ENCODE peak calls at places on chromosomes 7 and 10, in six cellular contexts. U is ovary, N is body of pancreas, M is H1, Y is IMR-90, T is spleen. K is an unnamed sample.

GRCh38 chr10:1323951-1324350 is 267.8 kb downstream of the WDR37 start:
- DNase-seq in U (no peak), N (no peak), M (no peak), Y (no peak), T (no peak), K (no peak)

GRCh38 chr7:149635561-149636329 is 137.6 kb downstream of the ZNF467 start:
- DNase-seq in U (no peak), N (no peak), M (peak; percentile 73), Y (no peak), T (no peak), K (peak; percentile 76)

GRCh38 chr10:13528875-13529713 is at the start of gene BEND7:
- DNase-seq in U (peak; percentile 45), N (peak; percentile 48), M (no peak), Y (peak; percentile 16), T (no peak), K (peak; percentile 9)

GRCh38 chr10:79102056-79102874 is 33.5 kb downstream of the ZMIZ1 start:
- DNase-seq in U (peak; percentile 89), N (peak; percentile 49), M (no peak), Y (peak; percentile 66), T (peak; percentile 72), K (no peak)

GRCh38 chr7:158375034-158375433 is 212.6 kb downstream of the PTPRN2 start:
- DNase-seq in U (no peak), N (no peak), M (no peak), Y (no peak), T (peak; percentile 32), K (no peak)

GRCh38 chr10:31759124-31759798 is 169.4 kb downstream of the ARHGAP12 start:
- DNase-seq in U (peak; percentile 67), N (peak; percentile 88), M (peak; percentile 58), Y (no peak), T (peak; percentile 88), K (no peak)

GRCh38 chr10:37643187-37643586 is 214.2 kb downstream of the ZNF248 start:
- DNase-seq in U (no peak), N (no peak), M (no peak), Y (no peak), T (no peak), K (no peak)

GRCh38 chr7:32070406-32071360 is at the start of gene PDE1C:
- DNase-seq in U (no peak), N (peak; percentile 16), M (no peak), Y (peak; percentile 19), T (no peak), K (no peak)

GRCh38 chr7:95304990-95305389 is 19.3 kb downstream of the PON1 start:
- DNase-seq in U (no peak), N (no peak), M (no peak), Y (no peak), T (no peak), K (no peak)

GRCh38 chr10:35307297-35307696 is 29.0 kb upstream of the CCNY start:
- DNase-seq in U (no peak), N (no peak), M (no peak), Y (peak; percentile 61), T (no peak), K (no peak)

GRCh38 chr7:134645935-134646334 is 718 bp upstream of the BPGM start:
- DNase-seq in U (peak; percentile 19), N (peak; percentile 12), M (no peak), Y (peak; percentile 65), T (no peak), K (peak; percentile 20)

GRCh38 chr7:44159824-44160630 is 18.9 kb upstream of the MYL7 start:
- DNase-seq in U (no peak), N (no peak), M (no peak), Y (no peak), T (no peak), K (no peak)

GRCh38 chr10:124677291-124677690 is 66.9 kb downstream of the FAM53B start:
- DNase-seq in U (no peak), N (no peak), M (no peak), Y (no peak), T (peak; percentile 80), K (peak; percentile 71)

GRCh38 chr10:72784551-72785421 is 92.8 kb downstream of the MCU start:
- DNase-seq in U (peak; percentile 68), N (peak; percentile 18), M (no peak), Y (peak; percentile 92), T (no peak), K (no peak)

GRCh38 chr7:106050743-106051110 is 61.4 kb downstream of the SYPL1 start:
- DNase-seq in U (no peak), N (no peak), M (no peak), Y (peak; percentile 50), T (no peak), K (no peak)

GRCh38 chr10:106504536-106504935 is 660.0 kb downstream of the SORCS1 start:
- DNase-seq in U (no peak), N (no peak), M (no peak), Y (no peak), T (no peak), K (no peak)

GRCh38 chr10:3530346-3531096 is 254.5 kb downstream of the KLF6 start:
- DNase-seq in U (no peak), N (no peak), M (no peak), Y (peak; percentile 68), T (no peak), K (no peak)

GRCh38 chr7:140525741-140526140 is 46.4 kb upstream of the MKRN1 start:
- DNase-seq in U (no peak), N (no peak), M (no peak), Y (no peak), T (no peak), K (no peak)

GRCh38 chr10:90111671-90112070 is 410.3 kb downstream of the KIF20B start:
- DNase-seq in U (no peak), N (no peak), M (no peak), Y (no peak), T (no peak), K (no peak)

GRCh38 chr7:108431099-108431498 is 25.1 kb downstream of the NRCAM start:
- DNase-seq in U (no peak), N (no peak), M (no peak), Y (no peak), T (no peak), K (no peak)

GRCh38 chr10:110535958-110536891 is 31.3 kb upstream of the SMC3 start:
- DNase-seq in U (no peak), N (peak; percentile 22), M (no peak), Y (peak; percentile 92), T (peak; percentile 76), K (peak; percentile 97)

GRCh38 chr10:119025336-119025735 is 4.2 kb upstream of the NANOS1 start:
- DNase-seq in U (no peak), N (peak; percentile 94), M (no peak), Y (peak; percentile 64), T (no peak), K (no peak)

GRCh38 chr10:10991144-10991543 is 26.5 kb upstream of the CELF2 start:
- DNase-seq in U (no peak), N (no peak), M (no peak), Y (no peak), T (no peak), K (no peak)

GRCh38 chr10:12614390-12615003 is 265.1 kb downstream of the CAMK1D start:
- DNase-seq in U (no peak), N (no peak), M (no peak), Y (no peak), T (no peak), K (no peak)

GRCh38 chr7:23680417-23681405 is 712 bp downstream of the FAM221A start:
- DNase-seq in U (peak; percentile 48), N (peak; percentile 85), M (peak; percentile 57), Y (peak; percentile 62), T (peak; percentile 87), K (no peak)

GRCh38 chr7:139635521-139636240 is 112.2 kb downstream of the CLEC2L start:
- DNase-seq in U (no peak), N (no peak), M (no peak), Y (no peak), T (no peak), K (peak; percentile 85)

GRCh38 chr10:97822261-97822687 is 27.4 kb upstream of the GOLGA7B start:
- DNase-seq in U (no peak), N (peak; percentile 40), M (no peak), Y (no peak), T (no peak), K (no peak)

GRCh38 chr10:63281967-63282366 is 148.8 kb downstream of the NRBF2 start:
- DNase-seq in U (no peak), N (no peak), M (no peak), Y (peak; percentile 27), T (no peak), K (no peak)

GRCh38 chr10:69786791-69787190 is 14.9 kb upstream of the COL13A1 start:
- DNase-seq in U (no peak), N (no peak), M (no peak), Y (peak; percentile 56), T (no peak), K (peak; percentile 55)
- TF ChIP-seq CTCF in U (no peak), N (peak; percentile 22), M (peak; percentile 64), Y (peak; percentile 65), T (no peak), K (peak; percentile 22)

DNA sequence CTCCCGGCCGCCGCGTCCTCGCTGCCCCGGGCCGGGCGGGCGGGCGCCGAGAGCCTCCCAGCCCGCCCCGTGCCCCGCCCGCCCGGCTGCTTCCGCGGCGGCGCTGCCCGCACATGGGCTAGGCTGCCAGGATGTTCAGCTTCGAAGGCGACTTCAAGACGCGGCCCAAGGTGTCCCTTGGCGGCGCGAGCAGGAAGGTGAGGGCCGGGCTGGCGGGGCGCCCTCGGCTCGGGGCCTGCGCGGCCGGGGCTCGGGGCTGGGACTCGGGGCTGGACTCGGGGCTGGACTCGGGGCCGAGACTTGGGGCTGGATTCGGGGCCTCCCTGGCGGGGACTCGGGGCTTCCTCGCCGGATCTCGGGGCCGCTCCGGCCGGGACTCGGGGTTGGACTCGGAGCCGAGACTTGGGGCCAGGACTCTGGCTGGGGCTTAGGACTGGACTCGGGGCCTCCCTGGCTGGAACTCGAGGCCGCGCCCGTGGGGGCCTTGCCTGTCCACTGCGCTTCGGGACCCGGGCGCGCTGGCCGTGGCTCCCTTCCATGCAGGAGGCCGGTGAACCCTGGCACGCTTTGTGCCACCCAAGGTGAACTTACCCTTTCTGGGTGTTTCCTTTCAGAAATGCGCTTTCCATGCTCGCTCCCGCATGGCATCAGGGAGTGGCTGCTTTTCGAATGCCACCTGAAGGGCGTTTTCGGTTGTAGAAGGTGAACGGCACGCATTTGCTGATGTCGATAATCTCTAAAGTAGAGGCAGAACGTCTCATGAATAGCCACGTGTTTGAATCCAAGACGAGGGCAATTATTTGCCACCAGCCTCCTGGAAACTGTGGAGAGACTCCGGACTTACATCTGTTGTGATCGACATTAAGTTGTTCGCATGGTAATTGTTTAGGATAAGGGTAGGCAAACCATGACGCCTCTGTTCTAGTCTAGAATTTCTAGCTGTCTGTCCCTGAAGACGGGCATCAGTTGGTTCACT is 704 bp downstream of the UBE3C start:
- DNase-seq in U (peak; percentile 45), N (peak; percentile 54), M (no peak), Y (peak; percentile 38), T (peak; percentile 96), K (no peak)
- TF ChIP-seq POLR2A in U (no peak), N (no peak), M (no peak), Y (no peak), T (no peak), K (no peak)

DNA sequence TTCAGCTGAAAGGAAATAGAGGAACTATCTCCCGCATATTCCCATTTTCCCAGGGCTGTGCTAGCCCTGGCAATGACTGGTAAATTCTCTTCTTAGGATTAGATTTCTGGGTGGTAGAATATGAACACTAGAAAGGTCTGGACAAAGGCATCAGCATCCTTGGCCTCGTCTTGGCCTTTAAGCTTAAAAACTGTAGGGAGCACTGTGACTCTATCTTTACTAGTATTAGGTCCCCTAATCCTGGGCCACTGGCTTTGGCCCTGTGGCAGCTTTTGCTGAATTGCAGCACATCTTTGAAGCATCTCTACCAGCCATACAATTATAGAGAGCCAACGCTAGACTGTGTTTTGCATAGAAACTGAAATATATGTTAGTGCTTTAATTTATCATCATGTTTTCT is 41.5 kb upstream of the EBLN1 start:
- DNase-seq in U (no peak), N (no peak), M (no peak), Y (no peak), T (no peak), K (peak; percentile 12)
- TF ChIP-seq CTCF in U (no peak), N (peak; percentile 14), M (peak; percentile 26), Y (no peak), T (no peak), K (no peak)

GRCh38 chr7:47571355-47572100 is 10.4 kb downstream of the TNS3 start:
- DNase-seq in U (peak; percentile 70), N (peak; percentile 89), M (no peak), Y (peak; percentile 95), T (peak; percentile 92), K (peak; percentile 47)
- TF ChIP-seq POLR2A in U (no peak), N (peak; percentile 59), M (no peak), Y (no peak), T (no peak), K (no peak)

K was measured in NB4.